ENCODE peak calls at places on chromosomes 5 and 9, in nine cellular contexts. Y, I, S, J, R, L, F, M and G are unnamed samples.
A peak's percentile ranks its signal among the peaks of the same experiment; 100 is the strongest.

GRCh38 chr9:92964981-92965758 is 17.8 kb downstream of the FGD3 start:
- DNase-seq in R (peak; percentile 65), S (no peak), Y (no peak), J (no peak), M (peak; percentile 59), F (no peak), I (peak; percentile 38), L (peak; percentile 43), G (no peak)

GRCh38 chr5:116778015-116778414 is 203.4 kb upstream of the SEMA6A start:
- DNase-seq in I (no peak), J (no peak), M (no peak), F (no peak), Y (no peak), S (no peak), L (no peak), R (no peak), G (no peak)

GRCh38 chr5:74895906-74896305 is 29.7 kb upstream of the FAM169A start:
- DNase-seq in M (no peak), S (peak; percentile 79), Y (no peak), J (peak; percentile 82), I (no peak), F (peak; percentile 88), L (no peak), R (peak; percentile 76), G (no peak)

GRCh38 chr5:159021360-159022177 is 78.1 kb downstream of the EBF1 start:
- DNase-seq in L (no peak), Y (no peak), J (peak; percentile 94), F (no peak), S (peak; percentile 72), I (no peak), R (no peak), M (no peak), G (no peak)

GRCh38 chr5:123454236-123454911 is 31.2 kb upstream of the CEP120 start:
- DNase-seq in I (no peak), Y (no peak), S (peak; percentile 37), F (no peak), R (no peak), L (no peak), J (peak; percentile 35), M (no peak), G (no peak)

GRCh38 chr5:8908055-8908683 is 637.7 kb downstream of the SEMA5A start:
- DNase-seq in R (no peak), J (no peak), F (peak; percentile 6), L (peak; percentile 8), I (peak; percentile 3), Y (no peak), S (peak; percentile 63), M (peak; percentile 45), G (peak; percentile 25)

GRCh38 chr5:17666726-17667235 is 32.5 kb downstream of the TAF11L14 start:
- DNase-seq in F (no peak), S (no peak), L (no peak), R (no peak), M (no peak), I (peak; percentile 13), J (no peak), Y (no peak), G (no peak)

GRCh38 chr9:2933165-2934095 is 89.5 kb upstream of the PUM3 start:
- DNase-seq in F (no peak), Y (peak; percentile 9), M (no peak), I (no peak), L (no peak), S (no peak), R (no peak), J (no peak), G (no peak)

GRCh38 chr9:12880406-12881016 is 105.7 kb downstream of the LURAP1L start:
- DNase-seq in Y (no peak), M (no peak), R (no peak), F (no peak), J (peak; percentile 69), L (no peak), S (peak; percentile 53), I (no peak), G (no peak)

GRCh38 chr9:79969866-79970265 is 398.1 kb downstream of the TLE4 start:
- DNase-seq in F (no peak), S (no peak), R (no peak), L (no peak), I (no peak), M (no peak), J (no peak), Y (no peak), G (no peak)

GRCh38 chr9:113592806-113593575 is 129.5 kb downstream of the RGS3 start:
- DNase-seq in J (no peak), I (no peak), Y (no peak), R (no peak), L (no peak), S (no peak), F (no peak), M (no peak), G (no peak)

GRCh38 chr9:136669791-136670464 is 7.2 kb downstream of the EGFL7 start:
- DNase-seq in L (no peak), J (no peak), S (no peak), I (no peak), M (no peak), R (no peak), F (no peak), Y (no peak), G (no peak)

GRCh38 chr5:94181940-94182339 is 436.5 kb downstream of the KIAA0825 start:
- DNase-seq in J (peak; percentile 6), S (no peak), I (no peak), M (no peak), L (no peak), Y (no peak), F (no peak), R (no peak), G (no peak)
- TF ChIP-seq CTCF in J (peak; percentile 17), S (no peak), I (no peak), M (no peak), L (peak; percentile 40), Y (no peak), F (no peak), R (no peak), G (peak; percentile 25)

GRCh38 chr5:82597437-82597836 is 319.3 kb upstream of the RPS23 start:
- DNase-seq in I (no peak), S (no peak), M (no peak), L (no peak), J (no peak), F (no peak), Y (no peak), R (no peak), G (no peak)
- TF ChIP-seq CTCF in I (no peak), S (no peak), M (peak; percentile 19), L (peak; percentile 32), J (no peak), F (no peak), Y (no peak), R (no peak), G (peak; percentile 22)

GRCh38 chr5:52801329-52801728 is 13.6 kb downstream of the ITGA1 start:
- DNase-seq in S (peak; percentile 50), I (no peak), M (no peak), R (no peak), L (no peak), Y (no peak), F (peak; percentile 16), J (peak; percentile 25), G (no peak)

GRCh38 chr5:52798952-52799351 is 11.2 kb downstream of the ITGA1 start:
- DNase-seq in I (no peak), F (no peak), M (no peak), J (no peak), R (no peak), L (no peak), Y (no peak), S (no peak), G (no peak)

GRCh38 chr5:52799358-52799982 is 11.8 kb downstream of the ITGA1 start:
- DNase-seq in J (peak; percentile 86), M (peak; percentile 52), L (no peak), I (no peak), S (peak; percentile 82), R (peak; percentile 43), Y (peak; percentile 51), F (peak; percentile 42), G (peak; percentile 23)

GRCh38 chr5:52799983-52800393 is 12.3 kb downstream of the ITGA1 start:
- DNase-seq in J (peak; percentile 94), R (peak; percentile 98), I (peak; percentile 97), Y (peak; percentile 95), S (peak; percentile 98), M (peak; percentile 96), L (peak; percentile 97), F (peak; percentile 77), G (peak; percentile 91)

DNA sequence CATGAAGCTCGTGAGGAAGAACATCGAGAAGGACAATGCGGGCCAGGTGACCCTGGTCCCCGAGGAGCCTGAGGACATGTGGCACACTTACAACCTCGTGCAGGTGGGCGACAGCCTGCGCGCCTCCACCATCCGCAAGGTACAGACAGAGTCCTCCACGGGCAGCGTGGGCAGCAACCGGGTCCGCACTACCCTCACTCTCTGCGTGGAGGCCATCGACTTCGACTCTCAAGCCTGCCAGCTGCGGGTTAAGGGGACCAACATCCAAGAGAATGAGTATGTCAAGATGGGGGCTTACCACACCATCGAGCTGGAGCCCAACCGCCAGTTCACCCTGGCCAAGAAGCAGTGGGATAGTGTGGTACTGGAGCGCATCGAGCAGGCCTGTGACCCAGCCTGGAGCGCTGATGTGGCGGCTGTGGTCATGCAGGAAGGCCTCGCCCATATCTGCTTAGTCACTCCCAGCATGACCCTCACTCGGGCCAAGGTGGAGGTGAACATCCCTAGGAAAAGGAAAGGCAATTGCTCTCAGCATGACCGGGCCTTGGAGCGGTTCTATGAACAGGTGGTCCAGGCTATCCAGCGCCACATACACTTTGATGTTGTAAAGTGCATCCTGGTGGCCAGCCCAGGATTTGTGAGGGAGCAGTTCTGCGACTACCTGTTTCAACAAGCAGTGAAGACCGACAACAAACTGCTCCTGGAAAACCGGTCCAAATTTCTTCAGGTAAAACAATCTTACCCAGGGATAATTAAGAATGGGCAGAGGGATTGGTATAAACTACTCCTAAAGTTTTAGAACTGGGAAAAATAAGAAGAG is 12.9 kb downstream of the ITGA1 start:
- DNase-seq in I (no peak), Y (peak; percentile 69), L (no peak), F (peak; percentile 76), M (peak; percentile 78), R (peak; percentile 82), J (peak; percentile 68), S (peak; percentile 87), G (peak; percentile 11)
- TF ChIP-seq CTCF in I (no peak), Y (peak; percentile 24), L (no peak), F (no peak), M (no peak), R (no peak), J (peak; percentile 5), S (peak; percentile 6), G (peak; percentile 24)

GRCh38 chr5:174101331-174101730 is 55.8 kb downstream of the NSG2 start:
- DNase-seq in S (no peak), L (no peak), R (no peak), F (no peak), J (no peak), Y (no peak), I (no peak), M (no peak), G (no peak)

GRCh38 chr5:174110290-174110689 is 64.8 kb downstream of the NSG2 start:
- DNase-seq in F (no peak), J (no peak), S (no peak), I (no peak), R (no peak), L (no peak), Y (no peak), M (no peak), G (no peak)

GRCh38 chr5:174109861-174110260 is 64.4 kb downstream of the NSG2 start:
- DNase-seq in R (no peak), L (no peak), I (no peak), M (no peak), F (no peak), S (no peak), Y (no peak), J (no peak), G (no peak)

GRCh38 chr5:174108765-174109164 is 63.3 kb downstream of the NSG2 start:
- DNase-seq in M (no peak), I (no peak), R (no peak), L (no peak), Y (no peak), S (no peak), F (no peak), J (no peak), G (no peak)

GRCh38 chr5:174106997-174107655 is 61.6 kb downstream of the NSG2 start:
- DNase-seq in I (no peak), F (no peak), S (no peak), J (no peak), Y (no peak), M (no peak), R (no peak), L (no peak), G (no peak)
- TF ChIP-seq CTCF in I (no peak), F (no peak), S (no peak), J (no peak), Y (no peak), M (no peak), R (no peak), L (no peak), G (no peak)